ENCODE peak calls at places on chromosomes 4 and X, in four cellular contexts. L is dorsolateral prefrontal cortex, Y is stomach, D is GM20000. H is an unnamed sample.

GRCh38 chr4:7802093-7802726 is 137.5 kb downstream of the AFAP1 start:
- DNase-seq in L (peak), Y (peak), D (peak), H (no peak)

GRCh38 chr4:85127653-85128052 is 161.2 kb upstream of the WDFY3 start:
- DNase-seq in L (no peak), Y (no peak), D (peak), H (no peak)

GRCh38 chr4:152996101-152996500 is 60.0 kb downstream of the FHDC1 start:
- DNase-seq in L (no peak), Y (peak), D (no peak), H (no peak)

GRCh38 chr4:33715996-33716395 is 2528.3 kb downstream of the ARAP2 start:
- DNase-seq in L (no peak), Y (no peak), D (no peak), H (peak)

GRCh38 chr4:40000711-40001110 is 23.0 kb upstream of the PDS5A start:
- DNase-seq in L (no peak), Y (no peak), D (no peak), H (no peak)

GRCh38 chrX:9465380-9466114 is 689 bp downstream of the TBL1X start:
- DNase-seq in L (no peak), Y (peak), D (peak), H (no peak)

GRCh38 chrX:24487576-24487975 is 22.5 kb downstream of the PDK3 start:
- DNase-seq in L (no peak), Y (no peak), D (no peak), H (no peak)

GRCh38 chrX:1932231-1932630 is 317.4 kb downstream of the ASMT start:
- DNase-seq in L (no peak), Y (no peak), D (no peak), H (no peak)

GRCh38 chr4:163111588-163111987 is 55.1 kb downstream of the NAF1 start:
- DNase-seq in L (no peak), Y (no peak), D (no peak), H (no peak)

GRCh38 chr4:24791043-24791442 is 4.3 kb upstream of the SOD3 start:
- DNase-seq in L (no peak), Y (no peak), D (no peak), H (no peak)

GRCh38 chr4:74328501-74328900 is 20.2 kb downstream of the EPGN start:
- DNase-seq in L (no peak), Y (no peak), D (no peak), H (no peak)

GRCh38 chr4:3253808-3254207 is 4.8 kb downstream of the MSANTD1 start:
- DNase-seq in L (peak), Y (no peak), D (no peak), H (no peak)

GRCh38 chr4:6834867-6835266 is 52.3 kb downstream of the KIAA0232 start:
- DNase-seq in L (no peak), Y (no peak), D (no peak), H (no peak)

GRCh38 chrX:55119712-55120111 is 30.9 kb downstream of the PAGE2 start:
- DNase-seq in L (no peak), Y (no peak), D (no peak), H (no peak)

GRCh38 chr4:80268081-80268823 is 1.8 kb downstream of the FGF5 start:
- DNase-seq in L (no peak), Y (no peak), D (no peak), H (no peak)

GRCh38 chr4:28278676-28279075 is 1418.0 kb downstream of the STIM2 start:
- DNase-seq in L (no peak), Y (no peak), D (no peak), H (no peak)

GRCh38 chr4:80183196-80184052 is 13.9 kb upstream of the PRDM8 start:
- DNase-seq in L (peak), Y (no peak), D (peak), H (no peak)

GRCh38 chr4:70746179-70746839 is 24.5 kb downstream of the RUFY3 start:
- DNase-seq in L (no peak), Y (no peak), D (no peak), H (peak)

GRCh38 chr4:6727081-6727942 is 11.3 kb downstream of the BLOC1S4 start:
- DNase-seq in L (peak), Y (no peak), D (no peak), H (no peak)

GRCh38 chr4:79723507-79723906 is 315.5 kb upstream of the GK2 start:
- DNase-seq in L (no peak), Y (no peak), D (no peak), H (no peak)

GRCh38 chr4:8697826-8698225 is 105.3 kb downstream of the CPZ start:
- DNase-seq in L (no peak), Y (peak), D (no peak), H (no peak)

GRCh38 chr4:14225683-14226207 is 598.2 kb upstream of the BOD1L1 start:
- DNase-seq in L (no peak), Y (no peak), D (no peak), H (no peak)
- TF ChIP-seq CTCF in L (no peak), Y (no peak), D (no peak), H (no peak)

GRCh38 chr4:90415116-90415515 is 287.9 kb downstream of the CCSER1 start:
- DNase-seq in L (no peak), Y (no peak), D (no peak), H (no peak)

DNA sequence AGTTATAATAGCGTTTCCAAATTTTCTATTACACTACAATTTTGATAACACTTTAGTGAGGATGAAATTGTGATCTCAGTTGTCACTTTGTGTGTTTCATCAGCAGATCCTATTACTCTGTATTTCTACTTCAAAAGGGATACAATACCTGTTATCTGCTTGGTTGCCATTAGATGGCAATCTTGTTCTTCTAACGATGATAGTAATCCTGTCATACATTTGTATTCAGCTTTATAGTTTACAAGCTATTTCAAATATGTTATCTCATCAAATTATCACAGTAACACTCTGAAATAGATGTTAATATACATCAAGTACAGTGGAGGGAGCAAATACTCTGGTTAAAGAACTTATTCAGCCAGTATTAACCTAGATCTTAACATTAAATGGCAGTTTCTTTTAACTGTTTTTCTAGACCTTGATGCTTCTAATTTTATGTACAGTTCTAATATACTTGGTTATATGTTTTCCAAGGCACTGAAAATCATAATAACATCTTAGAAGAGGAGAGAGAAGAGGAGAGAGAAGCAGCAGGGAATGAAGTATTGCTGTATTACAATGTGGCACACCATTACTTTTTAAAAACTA is 292.0 kb downstream of the CCSER1 start:
- DNase-seq in L (no peak), Y (no peak), D (peak), H (no peak)
- TF ChIP-seq CTCF in L (peak), Y (peak), D (peak), H (peak)

DNA sequence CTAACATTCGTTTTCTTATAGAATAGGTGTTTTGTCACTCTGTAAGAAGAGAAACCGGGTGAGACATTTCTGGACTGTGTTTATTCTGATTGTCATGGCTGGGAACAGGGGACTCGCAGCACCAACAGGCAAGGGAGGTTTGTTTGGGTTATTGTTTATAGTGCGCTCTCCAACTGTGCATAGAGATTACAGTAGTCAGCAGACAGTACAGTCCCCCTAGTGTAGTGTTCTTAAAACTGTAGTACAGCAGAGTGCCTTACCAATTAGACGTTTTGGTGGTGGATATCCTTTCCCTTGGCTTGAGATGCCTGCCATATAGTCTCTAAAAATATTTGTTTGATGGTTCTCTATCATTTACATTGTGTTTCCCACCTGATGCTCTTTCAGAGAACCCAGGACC is 782 bp upstream of the RNF150 start:
- DNase-seq in L (no peak), Y (no peak), D (no peak), H (no peak)
- TF ChIP-seq CTCF in L (no peak), Y (no peak), D (no peak), H (peak)

DNA sequence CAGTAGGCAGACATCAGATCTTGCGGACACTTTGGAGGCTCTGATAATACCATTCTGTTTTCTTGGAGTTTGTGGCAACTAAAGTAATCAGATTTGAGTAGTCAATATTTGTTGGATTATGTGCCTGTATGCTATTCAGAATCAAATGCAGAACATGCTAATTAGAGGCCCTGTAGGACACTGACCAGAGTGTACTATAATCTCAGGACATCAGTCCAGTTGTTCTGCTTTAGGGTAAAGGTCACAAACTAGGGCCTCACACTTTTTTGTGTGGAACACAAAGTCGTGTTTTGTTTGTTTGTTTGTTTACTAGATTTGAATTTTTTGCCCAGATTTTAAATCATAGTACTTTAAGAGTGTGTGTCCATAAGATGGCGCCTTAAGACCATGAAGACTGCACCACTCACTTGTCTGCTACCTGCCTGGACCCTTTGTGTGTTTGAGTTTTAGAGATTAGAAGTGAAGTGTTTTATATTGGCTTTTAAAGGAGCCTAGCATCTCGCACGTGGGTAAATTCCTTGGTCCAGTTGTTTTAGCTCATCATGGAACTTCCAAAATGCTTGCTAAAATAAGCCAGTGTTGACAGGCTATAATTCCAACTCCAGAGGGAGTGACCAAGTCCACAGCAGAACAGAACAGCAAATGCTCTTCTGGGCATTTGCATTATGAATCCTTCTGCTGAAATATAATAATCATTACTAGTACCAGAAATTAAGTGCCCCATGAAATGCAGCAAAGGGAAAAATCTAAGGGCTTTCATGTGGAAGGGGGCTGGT is 34.7 kb downstream of the IL13RA1 start:
- DNase-seq in L (no peak), Y (no peak), D (peak), H (no peak)
- TF ChIP-seq CTCF in L (no peak), Y (no peak), D (no peak), H (no peak)

GRCh38 chrX:95065151-95065550 is 1391.1 kb downstream of the FAM133A start:
- DNase-seq in L (no peak), Y (no peak), D (no peak), H (no peak)

GRCh38 chrX:95076449-95076848 is 1402.4 kb downstream of the FAM133A start:
- DNase-seq in L (no peak), Y (no peak), D (no peak), H (no peak)

GRCh38 chrX:95071621-95072020 is 1397.6 kb downstream of the FAM133A start:
- DNase-seq in L (no peak), Y (no peak), D (no peak), H (no peak)

GRCh38 chrX:95071052-95071451 is 1397.0 kb downstream of the FAM133A start:
- DNase-seq in L (no peak), Y (no peak), D (no peak), H (no peak)
- TF ChIP-seq CTCF in L (no peak), Y (no peak), D (no peak), H (peak)

GRCh38 chr4:41693629-41694028 is 54.9 kb downstream of the PHOX2B start:
- DNase-seq in L (no peak), Y (no peak), D (peak), H (peak)
- TF ChIP-seq CTCF in L (no peak), Y (peak), D (peak), H (peak)

GRCh38 chrX:131816551-131817136 is 206.5 kb upstream of the STK26 start:
- DNase-seq in L (peak), Y (peak), D (peak), H (peak)
- TF ChIP-seq CTCF in L (peak), Y (peak), D (no peak), H (peak)

H was measured in AG09319.